ENCODE peak calls at places on chromosomes 11 and 22, in eight cellular contexts. One of them, this sample, is unnamed. For H3K27me3, the result is how much of the 10 kb centered on the place peaks cover.

GRCh38 chr11:113261709-113262475 is 52.5 kb upstream of the TTC12 start:
- DNase-seq in NT2/D1: no peak
- DNase-seq in right atrium auricular region: no peak
- DNase-seq in BE2C: no peak
- DNase-seq in fibroblast of lung: peak
- DNase-seq in CD4-positive, CD25-positive, alpha-beta regulatory T cell: no peak
- DNase-seq in H7: no peak
- DNase-seq in ascending aorta: no peak
- DNase-seq in this sample: no peak

GRCh38 chr11:62545437-62546243 is 966 bp downstream of the AHNAK start:
- DNase-seq in CD4-positive, CD25-positive, alpha-beta regulatory T cell: no peak
- DNase-seq in fibroblast of lung: peak
- DNase-seq in H7: peak
- DNase-seq in right atrium auricular region: peak
- DNase-seq in BE2C: peak
- DNase-seq in NT2/D1: peak
- DNase-seq in ascending aorta: peak
- DNase-seq in this sample: peak

GRCh38 chr11:114400974-114401223 is 433 bp downstream of the RBM7 start:
- DNase-seq in right atrium auricular region: no peak
- DNase-seq in fibroblast of lung: no peak
- DNase-seq in BE2C: no peak
- DNase-seq in H7: no peak
- DNase-seq in ascending aorta: no peak
- DNase-seq in NT2/D1: no peak
- DNase-seq in CD4-positive, CD25-positive, alpha-beta regulatory T cell: no peak
- DNase-seq in this sample: no peak

GRCh38 chr11:31325162-31325561 is 44.4 kb downstream of the DCDC1 start:
- DNase-seq in H7: no peak
- DNase-seq in NT2/D1: no peak
- DNase-seq in right atrium auricular region: no peak
- DNase-seq in fibroblast of lung: peak
- DNase-seq in ascending aorta: no peak
- DNase-seq in BE2C: no peak
- DNase-seq in CD4-positive, CD25-positive, alpha-beta regulatory T cell: no peak
- DNase-seq in this sample: no peak

GRCh38 chr11:125621995-125622394 is 3.0 kb upstream of the CHEK1 start:
- DNase-seq in H7: no peak
- DNase-seq in ascending aorta: no peak
- DNase-seq in fibroblast of lung: peak
- DNase-seq in NT2/D1: no peak
- DNase-seq in CD4-positive, CD25-positive, alpha-beta regulatory T cell: no peak
- DNase-seq in BE2C: no peak
- DNase-seq in right atrium auricular region: no peak
- DNase-seq in this sample: no peak

GRCh38 chr11:17686185-17686980 is 33.0 kb upstream of the MYOD1 start:
- DNase-seq in CD4-positive, CD25-positive, alpha-beta regulatory T cell: no peak
- DNase-seq in ascending aorta: no peak
- DNase-seq in H7: peak
- DNase-seq in NT2/D1: no peak
- DNase-seq in BE2C: peak
- DNase-seq in fibroblast of lung: peak
- DNase-seq in right atrium auricular region: no peak
- DNase-seq in this sample: no peak

GRCh38 chr22:47006433-47006832 is 244.0 kb downstream of the TBC1D22A start:
- DNase-seq in ascending aorta: no peak
- DNase-seq in fibroblast of lung: no peak
- DNase-seq in BE2C: no peak
- DNase-seq in CD4-positive, CD25-positive, alpha-beta regulatory T cell: no peak
- DNase-seq in right atrium auricular region: no peak
- DNase-seq in NT2/D1: no peak
- DNase-seq in H7: peak
- DNase-seq in this sample: no peak

GRCh38 chr11:107563702-107564101 is 1.8 kb downstream of the ALKBH8 start:
- DNase-seq in CD4-positive, CD25-positive, alpha-beta regulatory T cell: peak
- DNase-seq in H7: no peak
- DNase-seq in fibroblast of lung: peak
- DNase-seq in NT2/D1: no peak
- DNase-seq in right atrium auricular region: no peak
- DNase-seq in BE2C: peak
- DNase-seq in ascending aorta: no peak
- DNase-seq in this sample: no peak

GRCh38 chr22:17570851-17571631 is 7.7 kb downstream of the SLC25A18 start:
- DNase-seq in H7: no peak
- DNase-seq in ascending aorta: peak
- DNase-seq in NT2/D1: no peak
- DNase-seq in right atrium auricular region: peak
- DNase-seq in BE2C: no peak
- DNase-seq in fibroblast of lung: peak
- DNase-seq in CD4-positive, CD25-positive, alpha-beta regulatory T cell: no peak
- DNase-seq in this sample: peak

GRCh38 chr11:122634507-122634906 is 21.0 kb upstream of the UBASH3B start:
- DNase-seq in fibroblast of lung: peak
- DNase-seq in ascending aorta: no peak
- DNase-seq in right atrium auricular region: no peak
- DNase-seq in BE2C: no peak
- DNase-seq in CD4-positive, CD25-positive, alpha-beta regulatory T cell: no peak
- DNase-seq in H7: peak
- DNase-seq in NT2/D1: no peak
- DNase-seq in this sample: peak

GRCh38 chr11:44339530-44339883 is 29.6 kb upstream of the ALX4 start:
- DNase-seq in NT2/D1: no peak
- DNase-seq in H7: no peak
- DNase-seq in fibroblast of lung: no peak
- DNase-seq in BE2C: no peak
- DNase-seq in right atrium auricular region: no peak
- DNase-seq in ascending aorta: no peak
- DNase-seq in CD4-positive, CD25-positive, alpha-beta regulatory T cell: no peak
- DNase-seq in this sample: no peak

GRCh38 chr22:49502126-49502826 is 325.4 kb downstream of the BRD1 start:
- DNase-seq in right atrium auricular region: no peak
- DNase-seq in ascending aorta: no peak
- DNase-seq in H7: no peak
- DNase-seq in BE2C: no peak
- DNase-seq in fibroblast of lung: peak
- DNase-seq in NT2/D1: no peak
- DNase-seq in CD4-positive, CD25-positive, alpha-beta regulatory T cell: peak
- DNase-seq in this sample: no peak

GRCh38 chr11:81071641-81072040 is 1630.8 kb upstream of the TENM4 start:
- DNase-seq in BE2C: no peak
- DNase-seq in fibroblast of lung: no peak
- DNase-seq in ascending aorta: no peak
- DNase-seq in right atrium auricular region: no peak
- DNase-seq in NT2/D1: no peak
- DNase-seq in CD4-positive, CD25-positive, alpha-beta regulatory T cell: no peak
- DNase-seq in H7: no peak
- DNase-seq in this sample: no peak

GRCh38 chr11:76626921-76627391 is 43.6 kb downstream of the LRRC32 start:
- DNase-seq in fibroblast of lung: peak
- DNase-seq in H7: no peak
- DNase-seq in CD4-positive, CD25-positive, alpha-beta regulatory T cell: peak
- DNase-seq in BE2C: no peak
- DNase-seq in NT2/D1: no peak
- DNase-seq in right atrium auricular region: peak
- DNase-seq in ascending aorta: peak
- DNase-seq in this sample: no peak

DNA sequence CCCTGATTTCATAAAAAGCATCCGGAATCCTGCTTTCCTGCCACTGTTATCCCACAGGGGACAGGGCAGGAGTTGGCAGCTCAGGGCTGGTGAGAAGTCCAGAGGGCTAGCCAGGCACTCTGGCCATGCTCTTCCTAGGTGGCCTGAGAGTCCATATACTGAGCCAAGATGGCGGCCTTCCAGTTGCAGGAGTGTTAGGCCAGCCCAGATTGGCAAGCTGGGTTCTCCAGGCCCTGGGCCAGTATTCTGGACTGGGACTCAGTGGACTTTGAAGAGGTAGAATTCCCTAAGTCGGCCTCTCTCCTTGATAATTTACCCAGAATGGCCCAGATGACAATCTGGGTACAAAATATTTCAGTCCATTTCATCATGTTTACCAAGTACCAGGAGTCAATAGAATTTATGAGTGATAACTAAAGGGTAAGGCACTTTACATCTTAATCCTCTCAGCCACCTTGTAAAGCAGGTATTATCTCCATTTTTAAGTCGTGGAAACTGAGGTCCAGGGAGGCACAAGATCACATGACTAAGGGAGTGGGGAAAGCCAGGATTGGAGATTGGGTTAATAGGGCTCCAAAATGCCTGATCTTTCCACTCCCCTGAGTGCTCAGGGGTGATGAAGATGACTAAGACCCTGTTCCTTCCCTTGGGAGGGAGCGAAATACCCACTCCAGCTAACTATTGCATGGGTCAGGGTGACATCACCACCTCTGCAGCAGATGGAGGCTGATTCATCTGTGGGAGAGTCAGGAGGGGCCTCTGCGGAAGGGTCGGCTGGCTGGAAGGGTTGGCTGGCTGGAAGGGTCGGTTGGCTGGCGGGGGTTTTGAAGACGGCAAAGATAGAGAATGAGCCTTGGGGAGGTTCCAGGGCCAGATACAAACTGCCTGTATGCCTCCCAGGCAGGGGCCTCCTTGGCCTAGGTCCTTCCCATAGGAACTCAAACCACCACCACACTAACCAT is 1.2 kb upstream of the MICALL1 start:
- DNase-seq in ascending aorta: peak
- DNase-seq in H7: no peak
- DNase-seq in BE2C: peak
- DNase-seq in right atrium auricular region: peak
- DNase-seq in fibroblast of lung: peak
- DNase-seq in NT2/D1: no peak
- DNase-seq in CD4-positive, CD25-positive, alpha-beta regulatory T cell: no peak
- DNase-seq in this sample: no peak
- H3K4me3 ChIP-seq in ascending aorta: peak
- H3K4me3 ChIP-seq in H7: peak
- H3K4me3 ChIP-seq in BE2C: no peak
- H3K4me3 ChIP-seq in right atrium auricular region: no peak
- H3K4me3 ChIP-seq in fibroblast of lung: peak
- H3K4me3 ChIP-seq in NT2/D1: peak
- H3K4me3 ChIP-seq in CD4-positive, CD25-positive, alpha-beta regulatory T cell: no peak
- H3K4me3 ChIP-seq in this sample: no peak

GRCh38 chr22:35740616-35741015 is 22.9 kb downstream of the APOL5 start:
- DNase-seq in fibroblast of lung: no peak
- DNase-seq in BE2C: no peak
- DNase-seq in H7: no peak
- DNase-seq in ascending aorta: no peak
- DNase-seq in CD4-positive, CD25-positive, alpha-beta regulatory T cell: no peak
- DNase-seq in NT2/D1: no peak
- DNase-seq in right atrium auricular region: no peak
- DNase-seq in this sample: no peak
- H3K27me3 ChIP-seq in fibroblast of lung: under half
- H3K27me3 ChIP-seq in BE2C: under half
- H3K27me3 ChIP-seq in H7: under half
- H3K27me3 ChIP-seq in ascending aorta: under half
- H3K27me3 ChIP-seq in CD4-positive, CD25-positive, alpha-beta regulatory T cell: under half
- H3K27me3 ChIP-seq in NT2/D1: under half
- H3K27me3 ChIP-seq in right atrium auricular region: under half
- H3K27me3 ChIP-seq in this sample: under half

GRCh38 chr11:9005087-9005486 is 1.3 kb upstream of the NRIP3 start:
- DNase-seq in BE2C: no peak
- DNase-seq in CD4-positive, CD25-positive, alpha-beta regulatory T cell: no peak
- DNase-seq in H7: no peak
- DNase-seq in ascending aorta: no peak
- DNase-seq in fibroblast of lung: no peak
- DNase-seq in right atrium auricular region: no peak
- DNase-seq in NT2/D1: no peak
- DNase-seq in this sample: no peak
- H3K4me3 ChIP-seq in BE2C: no peak
- H3K4me3 ChIP-seq in CD4-positive, CD25-positive, alpha-beta regulatory T cell: no peak
- H3K4me3 ChIP-seq in H7: no peak
- H3K4me3 ChIP-seq in ascending aorta: no peak
- H3K4me3 ChIP-seq in fibroblast of lung: no peak
- H3K4me3 ChIP-seq in right atrium auricular region: no peak
- H3K4me3 ChIP-seq in NT2/D1: no peak
- H3K4me3 ChIP-seq in this sample: no peak

GRCh38 chr11:45411221-45411946 is 125.2 kb upstream of the SYT13 start:
- DNase-seq in right atrium auricular region: no peak
- DNase-seq in fibroblast of lung: peak
- DNase-seq in H7: no peak
- DNase-seq in CD4-positive, CD25-positive, alpha-beta regulatory T cell: no peak
- DNase-seq in NT2/D1: no peak
- DNase-seq in ascending aorta: peak
- DNase-seq in BE2C: no peak
- DNase-seq in this sample: no peak
- H3K27me3 ChIP-seq in right atrium auricular region: under half
- H3K27me3 ChIP-seq in fibroblast of lung: under half
- H3K27me3 ChIP-seq in H7: under half
- H3K27me3 ChIP-seq in CD4-positive, CD25-positive, alpha-beta regulatory T cell: under half
- H3K27me3 ChIP-seq in NT2/D1: under half
- H3K27me3 ChIP-seq in ascending aorta: under half
- H3K27me3 ChIP-seq in BE2C: under half
- H3K27me3 ChIP-seq in this sample: under half